ENCODE peak calls at places on chromosomes 13 and 19, in nine cellular contexts. D, B, T, Y, A, I, H, W and U are unnamed samples.

GRCh38 chr13:78978381-78978998 is 319.5 kb upstream of the OBI1 start:
- DNase-seq in W (no peak), A (peak), D (peak), T (peak), B (peak), Y (no peak), H (no peak), I (peak), U (peak)

GRCh38 chr19:48752511-48753365 is at the start of gene FUT1:
- DNase-seq in T (peak), A (peak), I (no peak), Y (no peak), D (no peak), H (peak), B (peak), W (peak), U (no peak)

GRCh38 chr19:29365836-29366417 is 153.0 kb upstream of the UQCRFS1 start:
- DNase-seq in Y (no peak), I (no peak), B (no peak), A (no peak), T (no peak), H (no peak), D (no peak), W (no peak), U (peak)

GRCh38 chr19:3075605-3076431 is 13.5 kb upstream of the TLE5 start:
- DNase-seq in I (peak), T (peak), H (peak), W (peak), B (peak), A (no peak), D (no peak), Y (peak), U (peak)

GRCh38 chr13:32476021-32476731 is 48.2 kb upstream of the N4BP2L1 start:
- DNase-seq in B (no peak), A (no peak), H (no peak), W (no peak), Y (no peak), D (no peak), I (no peak), T (no peak), U (no peak)

GRCh38 chr13:34340534-34340933 is 522.6 kb downstream of the RFC3 start:
- DNase-seq in H (no peak), Y (no peak), D (peak), A (no peak), I (no peak), B (no peak), W (no peak), T (peak), U (no peak)

GRCh38 chr19:44891016-44891882 is at the start of gene TOMM40:
- DNase-seq in Y (peak), H (peak), B (peak), A (peak), T (no peak), W (peak), I (peak), D (peak), U (no peak)

GRCh38 chr19:3114811-3115210 is 20.6 kb downstream of the GNA11 start:
- DNase-seq in Y (no peak), B (no peak), I (no peak), H (peak), D (no peak), W (no peak), T (no peak), A (no peak), U (no peak)

GRCh38 chr19:12969292-12969988 is at the start of gene DAND5:
- DNase-seq in T (no peak), Y (no peak), W (no peak), H (peak), A (peak), I (no peak), D (no peak), B (no peak), U (no peak)

GRCh38 chr13:28100149-28101121 is at the start of gene FLT3:
- DNase-seq in B (peak), H (peak), A (peak), T (peak), I (no peak), Y (peak), D (peak), W (peak), U (peak)

GRCh38 chr19:55197531-55197930 is 11.8 kb downstream of the PTPRH start:
- DNase-seq in H (no peak), W (no peak), I (no peak), B (no peak), A (no peak), T (no peak), Y (no peak), D (no peak), U (peak)

GRCh38 chr19:40638327-40638726 is 37.2 kb downstream of the LTBP4 start:
- DNase-seq in A (no peak), H (no peak), Y (no peak), I (no peak), B (no peak), W (no peak), T (no peak), D (no peak), U (no peak)

DNA sequence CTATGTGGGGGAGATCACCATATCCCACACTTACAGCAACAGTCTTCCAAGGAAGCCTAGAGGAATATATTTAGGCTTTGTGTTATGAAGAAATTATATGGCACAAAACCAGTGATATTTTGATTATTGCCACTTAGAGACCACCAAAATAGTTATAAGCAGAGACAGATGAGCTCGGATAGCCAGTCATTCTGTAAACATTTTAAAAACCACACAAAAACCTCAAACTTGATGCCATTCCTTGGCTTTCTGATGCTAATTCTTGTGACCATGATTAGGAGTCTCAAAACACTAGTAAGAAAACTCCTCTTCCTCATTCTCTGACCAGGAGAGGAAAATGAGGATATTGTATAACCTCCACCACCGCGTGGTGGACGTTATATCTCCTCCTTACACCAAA is 496.4 kb downstream of the FOXO1 start:
- DNase-seq in W (no peak), I (no peak), D (no peak), T (no peak), A (no peak), H (no peak), B (no peak), Y (no peak), U (no peak)
- TF ChIP-seq CTCF in W (no peak), I (no peak), D (no peak), T (no peak), A (no peak), H (no peak), B (no peak), Y (no peak), U (no peak)

DNA sequence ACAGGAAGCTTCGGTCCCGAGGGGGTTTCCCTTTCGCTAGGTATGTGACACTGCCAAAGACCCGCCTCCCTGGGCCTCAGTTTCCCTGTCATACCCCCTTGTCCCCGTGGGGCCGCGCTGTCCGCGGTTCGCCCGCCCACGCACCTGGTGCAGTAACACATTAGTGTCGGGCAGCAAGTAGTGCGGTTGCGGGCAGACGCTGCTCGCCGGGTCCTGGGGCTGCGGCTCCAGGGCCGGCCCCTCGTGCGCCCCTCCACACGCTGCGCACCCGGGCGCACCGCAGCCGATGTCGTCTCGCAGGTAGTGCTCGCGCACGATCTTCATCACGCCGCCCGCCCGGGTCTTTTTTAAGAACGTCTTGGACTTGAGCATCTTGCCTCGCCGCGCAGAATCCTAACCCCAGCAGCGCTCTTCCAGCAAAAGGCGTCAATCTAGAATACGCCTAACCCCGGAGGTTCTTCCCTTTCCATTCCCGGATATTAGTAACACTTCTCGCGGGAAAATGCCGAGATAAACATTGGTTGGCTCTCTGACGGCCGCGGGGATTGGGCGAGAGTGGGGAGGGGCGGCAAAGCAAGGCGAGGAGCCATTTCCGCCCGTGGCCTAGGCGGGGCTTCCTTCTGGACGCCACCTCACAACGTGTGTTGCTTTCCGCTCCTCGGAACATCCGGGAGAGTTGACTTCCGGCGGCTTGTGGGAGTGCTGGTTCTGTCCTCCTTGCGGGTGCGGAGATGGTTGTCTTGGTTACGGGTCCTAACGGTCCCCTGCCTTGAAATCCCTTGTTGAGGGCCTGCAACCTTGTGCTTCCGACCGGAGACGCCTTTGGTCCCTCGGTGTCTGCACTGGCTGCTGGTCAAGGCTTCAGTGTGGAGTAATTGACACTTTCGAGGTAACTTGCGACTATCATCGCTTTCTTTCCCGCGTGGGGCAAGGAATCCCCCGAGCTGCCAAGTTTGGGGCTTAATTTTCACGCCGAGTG is at the start of the genes DIS3 and PIBF1:
- DNase-seq in W (peak), T (peak), H (peak), D (peak), B (peak), Y (peak), A (peak), I (peak), U (peak)
- TF ChIP-seq CTCF in W (peak), T (no peak), H (no peak), D (no peak), B (no peak), Y (no peak), A (no peak), I (no peak), U (no peak)

GRCh38 chr19:5826531-5827341 is 12.8 kb downstream of the FUT6 start:
- DNase-seq in D (peak), H (peak), A (peak), B (peak), I (no peak), T (peak), Y (no peak), W (no peak), U (peak)
- TF ChIP-seq CTCF in D (no peak), H (no peak), A (no peak), B (no peak), I (no peak), T (peak), Y (no peak), W (no peak), U (no peak)

GRCh38 chr13:45327253-45327954 is 13.6 kb downstream of the TPT1 start:
- DNase-seq in D (no peak), T (no peak), W (no peak), A (no peak), Y (no peak), B (no peak), H (no peak), I (no peak), U (no peak)
- TF ChIP-seq CTCF in D (no peak), T (no peak), W (no peak), A (no peak), Y (no peak), B (no peak), H (no peak), I (no peak), U (no peak)